ENCODE peak calls at places on chromosome 17, in six cellular contexts. One of them, this sample, is unnamed.

GRCh38 chr17:67818110-67819002 is 6.9 kb upstream of the BPTF start:
- DNase-seq in HepG2: no peak
- DNase-seq in K562: no peak
- DNase-seq in IMR-90: no peak
- DNase-seq in A549: no peak
- DNase-seq in GM12878: peak; percentile 88
- DNase-seq in this sample: no peak

GRCh38 chr17:41871789-41872188 is 6.6 kb upstream of the KLHL11 start:
- DNase-seq in HepG2: no peak
- DNase-seq in K562: no peak
- DNase-seq in IMR-90: no peak
- DNase-seq in A549: no peak
- DNase-seq in GM12878: no peak
- DNase-seq in this sample: no peak

GRCh38 chr17:50589112-50589712 is 28.7 kb downstream of the CACNA1G start:
- DNase-seq in HepG2: no peak
- DNase-seq in K562: no peak
- DNase-seq in IMR-90: peak; percentile 3
- DNase-seq in A549: no peak
- DNase-seq in GM12878: no peak
- DNase-seq in this sample: no peak

GRCh38 chr17:72362466-72363335 is 241.9 kb downstream of the SOX9 start:
- DNase-seq in HepG2: peak; percentile 85
- DNase-seq in K562: no peak
- DNase-seq in IMR-90: peak; percentile 92
- DNase-seq in A549: peak; percentile 55
- DNase-seq in GM12878: no peak
- DNase-seq in this sample: no peak

GRCh38 chr17:47292206-47292605 is 31.5 kb upstream of the EFCAB13 start:
- DNase-seq in HepG2: no peak
- DNase-seq in K562: no peak
- DNase-seq in IMR-90: no peak
- DNase-seq in A549: no peak
- DNase-seq in GM12878: no peak
- DNase-seq in this sample: no peak

GRCh38 chr17:57678393-57678792 is 66.7 kb downstream of the CCDC182 start:
- DNase-seq in HepG2: no peak
- DNase-seq in K562: no peak
- DNase-seq in IMR-90: no peak
- DNase-seq in A549: no peak
- DNase-seq in GM12878: no peak
- DNase-seq in this sample: no peak

GRCh38 chr17:45784293-45784582 is at the start of gene CRHR1:
- DNase-seq in HepG2: no peak
- DNase-seq in K562: no peak
- DNase-seq in IMR-90: no peak
- DNase-seq in A549: no peak
- DNase-seq in GM12878: no peak
- DNase-seq in this sample: no peak

GRCh38 chr17:75457047-75457654 is 716 bp downstream of the TMEM94 start:
- DNase-seq in HepG2: no peak
- DNase-seq in K562: no peak
- DNase-seq in IMR-90: peak; percentile 45
- DNase-seq in A549: peak; percentile 36
- DNase-seq in GM12878: no peak
- DNase-seq in this sample: peak; percentile 50

GRCh38 chr17:78019367-78019975 is 61.0 kb downstream of the TNRC6C start:
- DNase-seq in HepG2: peak; percentile 53
- DNase-seq in K562: no peak
- DNase-seq in IMR-90: peak; percentile 62
- DNase-seq in A549: peak; percentile 53
- DNase-seq in GM12878: peak; percentile 9
- DNase-seq in this sample: no peak

GRCh38 chr17:292016-292415 is 60.6 kb downstream of the RPH3AL start:
- DNase-seq in HepG2: no peak
- DNase-seq in K562: no peak
- DNase-seq in IMR-90: no peak
- DNase-seq in A549: no peak
- DNase-seq in GM12878: no peak
- DNase-seq in this sample: no peak

GRCh38 chr17:44002141-44002848 is 2.1 kb upstream of the NAGS start:
- DNase-seq in HepG2: peak; percentile 80
- DNase-seq in K562: no peak
- DNase-seq in IMR-90: peak; percentile 87
- DNase-seq in A549: peak; percentile 36
- DNase-seq in GM12878: no peak
- DNase-seq in this sample: no peak

GRCh38 chr17:67449885-67450755 is 73.0 kb downstream of the PITPNC1 start:
- DNase-seq in HepG2: no peak
- DNase-seq in K562: no peak
- DNase-seq in IMR-90: no peak
- DNase-seq in A549: no peak
- DNase-seq in GM12878: no peak
- DNase-seq in this sample: no peak

GRCh38 chr17:44786551-44787081 is 27.8 kb downstream of the ADAM11 start:
- DNase-seq in HepG2: no peak
- DNase-seq in K562: no peak
- DNase-seq in IMR-90: no peak
- DNase-seq in A549: no peak
- DNase-seq in GM12878: no peak
- DNase-seq in this sample: no peak

GRCh38 chr17:7313028-7313889 is 1.9 kb downstream of the GPS2 start:
- DNase-seq in HepG2: peak; percentile 45
- DNase-seq in K562: peak; percentile 30
- DNase-seq in IMR-90: peak; percentile 2
- DNase-seq in A549: peak; percentile 54
- DNase-seq in GM12878: no peak
- DNase-seq in this sample: peak; percentile 33

GRCh38 chr17:1628856-1629646 is 417 bp upstream of the SLC43A2 start:
- DNase-seq in HepG2: peak; percentile 91
- DNase-seq in K562: peak; percentile 98
- DNase-seq in IMR-90: peak; percentile 87
- DNase-seq in A549: peak; percentile 97
- DNase-seq in GM12878: no peak
- DNase-seq in this sample: peak; percentile 95

GRCh38 chr17:1626333-1626732 is 2.3 kb downstream of the SLC43A2 start:
- DNase-seq in HepG2: no peak
- DNase-seq in K562: no peak
- DNase-seq in IMR-90: no peak
- DNase-seq in A549: no peak
- DNase-seq in GM12878: no peak
- DNase-seq in this sample: no peak

GRCh38 chr17:1627987-1628855 is at the start of gene SLC43A2:
- DNase-seq in HepG2: peak; percentile 58
- DNase-seq in K562: peak; percentile 91
- DNase-seq in IMR-90: peak; percentile 70
- DNase-seq in A549: peak; percentile 88
- DNase-seq in GM12878: no peak
- DNase-seq in this sample: peak; percentile 89

GRCh38 chr17:1625507-1626080 is 3.0 kb downstream of the SLC43A2 start:
- DNase-seq in HepG2: no peak
- DNase-seq in K562: peak; percentile 19
- DNase-seq in IMR-90: no peak
- DNase-seq in A549: no peak
- DNase-seq in GM12878: no peak
- DNase-seq in this sample: no peak

DNA sequence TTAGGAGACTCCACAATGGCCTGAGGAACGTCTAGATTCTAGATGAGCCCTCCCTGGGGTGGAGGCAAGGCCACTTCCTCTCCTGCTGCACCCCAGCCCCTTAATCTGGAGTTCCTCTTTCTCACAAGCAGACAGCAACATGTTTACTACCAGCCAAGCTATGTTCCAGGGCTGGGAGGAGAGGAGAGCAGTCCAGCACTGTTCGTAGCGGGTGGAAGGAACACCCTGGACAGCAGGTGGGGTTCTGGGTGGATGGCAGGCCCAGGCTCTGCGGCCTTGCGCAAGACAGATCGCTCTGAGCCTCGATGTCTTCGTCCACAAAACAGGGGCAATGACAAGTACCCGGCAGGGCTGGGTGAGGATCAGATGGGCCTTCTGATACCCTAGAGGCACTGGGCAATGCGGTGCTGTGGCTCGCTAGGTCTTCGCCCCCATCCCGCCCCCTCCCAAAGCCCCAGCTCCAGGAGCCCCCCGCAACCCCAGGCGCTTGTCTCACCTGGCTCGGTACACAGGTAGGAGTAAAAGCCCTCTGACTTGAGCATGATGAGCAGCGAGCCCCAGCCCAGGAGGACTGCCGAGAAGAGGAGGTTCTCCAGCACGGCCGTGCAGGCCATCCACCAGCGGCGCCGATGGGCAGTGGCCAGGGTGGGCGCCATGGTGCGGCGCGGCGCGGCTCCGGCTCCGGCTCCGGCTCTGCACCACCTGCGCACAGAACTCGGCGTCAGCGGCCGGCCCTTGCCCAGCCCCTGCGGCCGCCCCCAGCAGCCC is 1.2 kb downstream of the SLC43A2 start:
- DNase-seq in HepG2: no peak
- DNase-seq in K562: peak; percentile 25
- DNase-seq in IMR-90: no peak
- DNase-seq in A549: no peak
- DNase-seq in GM12878: no peak
- DNase-seq in this sample: no peak
- TF ChIP-seq BHLHE40 in HepG2: no peak
- TF ChIP-seq BHLHE40 in K562: no peak
- TF ChIP-seq BHLHE40 in IMR-90: no peak
- TF ChIP-seq BHLHE40 in A549: no peak
- TF ChIP-seq BHLHE40 in GM12878: no peak
- TF ChIP-seq BHLHE40 in this sample: no peak

GRCh38 chr17:49257296-49257695 is 26.7 kb upstream of the PHOSPHO1 start:
- DNase-seq in HepG2: no peak
- DNase-seq in K562: no peak
- DNase-seq in IMR-90: no peak
- DNase-seq in A549: no peak
- DNase-seq in GM12878: no peak
- DNase-seq in this sample: no peak
- TF ChIP-seq BHLHE40 in HepG2: no peak
- TF ChIP-seq BHLHE40 in K562: no peak
- TF ChIP-seq BHLHE40 in IMR-90: no peak
- TF ChIP-seq BHLHE40 in A549: no peak
- TF ChIP-seq BHLHE40 in GM12878: no peak
- TF ChIP-seq BHLHE40 in this sample: no peak

DNA sequence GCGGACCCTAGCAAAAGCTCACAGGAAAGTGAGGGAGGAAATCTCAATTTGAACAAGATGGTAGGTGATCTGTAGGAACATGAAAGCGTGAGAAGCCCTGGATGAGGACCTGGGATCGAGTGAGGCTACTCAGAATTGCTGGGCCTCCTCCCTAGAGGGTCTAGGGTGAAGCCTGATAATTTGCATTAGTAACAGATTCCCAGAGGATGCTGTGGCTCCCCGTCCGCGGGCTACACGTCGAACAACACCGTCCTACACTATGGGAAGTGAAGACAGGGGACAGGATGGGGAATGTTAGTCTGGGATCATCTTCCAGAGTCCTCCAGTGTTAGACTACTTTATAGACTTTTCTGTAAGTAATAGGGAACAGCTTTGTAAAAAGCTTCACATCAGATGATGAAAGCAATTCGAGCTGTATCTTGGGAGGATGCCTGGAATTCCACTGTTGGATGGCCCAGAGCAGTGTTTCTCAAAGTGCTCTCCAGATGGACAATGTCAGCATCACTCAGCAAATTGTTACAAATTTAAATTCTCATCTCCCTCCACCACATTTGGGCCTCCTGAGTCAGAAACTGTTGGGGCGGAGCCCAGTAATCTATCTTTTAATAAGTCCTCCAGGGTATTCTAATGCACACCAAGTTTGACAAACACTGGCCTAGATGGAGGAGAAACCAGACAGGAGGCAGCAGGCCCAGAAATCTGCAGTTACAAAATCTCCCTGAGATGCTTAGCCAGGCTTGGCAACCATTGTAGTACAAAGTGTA is 6.5 kb downstream of the FNDC8 start:
- DNase-seq in HepG2: no peak
- DNase-seq in K562: no peak
- DNase-seq in IMR-90: peak; percentile 94
- DNase-seq in A549: no peak
- DNase-seq in GM12878: no peak
- DNase-seq in this sample: no peak
- TF ChIP-seq BHLHE40 in HepG2: no peak
- TF ChIP-seq BHLHE40 in K562: no peak
- TF ChIP-seq BHLHE40 in IMR-90: no peak
- TF ChIP-seq BHLHE40 in A549: no peak
- TF ChIP-seq BHLHE40 in GM12878: no peak
- TF ChIP-seq BHLHE40 in this sample: no peak

GRCh38 chr17:76490112-76490710 is 11.0 kb downstream of the RHBDF2 start:
- DNase-seq in HepG2: no peak
- DNase-seq in K562: no peak
- DNase-seq in IMR-90: no peak
- DNase-seq in A549: no peak
- DNase-seq in GM12878: no peak
- DNase-seq in this sample: no peak

GRCh38 chr17:76487451-76488192 is 13.6 kb downstream of the RHBDF2 start:
- DNase-seq in HepG2: no peak
- DNase-seq in K562: no peak
- DNase-seq in IMR-90: no peak
- DNase-seq in A549: no peak
- DNase-seq in GM12878: no peak
- DNase-seq in this sample: no peak

GRCh38 chr17:76484228-76484725 is 16.9 kb downstream of the AANAT start:
- DNase-seq in HepG2: no peak
- DNase-seq in K562: no peak
- DNase-seq in IMR-90: no peak
- DNase-seq in A549: no peak
- DNase-seq in GM12878: no peak
- DNase-seq in this sample: no peak

GRCh38 chr17:76481091-76481655 is 13.8 kb downstream of the AANAT start:
- DNase-seq in HepG2: no peak
- DNase-seq in K562: no peak
- DNase-seq in IMR-90: no peak
- DNase-seq in A549: no peak
- DNase-seq in GM12878: peak; percentile 71
- DNase-seq in this sample: no peak

DNA sequence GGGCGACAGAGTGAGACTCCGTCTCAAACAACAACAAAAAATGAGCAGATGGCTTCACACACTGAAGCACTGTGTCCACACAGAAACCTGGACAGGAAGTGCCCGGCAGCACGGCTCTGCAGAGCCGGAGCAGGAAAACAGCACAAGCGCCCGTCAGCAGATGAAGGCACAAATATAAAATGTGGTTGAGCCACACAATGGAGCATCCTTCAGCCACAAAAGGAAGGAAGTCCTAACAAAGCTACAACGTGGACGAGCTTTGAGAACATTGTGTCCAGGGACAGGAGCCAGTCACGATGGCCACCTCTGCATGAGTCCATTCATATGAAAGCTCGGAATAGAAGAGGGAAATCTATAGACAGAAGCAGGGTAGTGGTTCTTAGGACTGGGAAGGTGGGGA is 15.7 kb downstream of the RHBDF2 start:
- DNase-seq in HepG2: no peak
- DNase-seq in K562: no peak
- DNase-seq in IMR-90: no peak
- DNase-seq in A549: no peak
- DNase-seq in GM12878: no peak
- DNase-seq in this sample: no peak
- TF ChIP-seq BHLHE40 in HepG2: no peak
- TF ChIP-seq BHLHE40 in K562: no peak
- TF ChIP-seq BHLHE40 in IMR-90: no peak
- TF ChIP-seq BHLHE40 in A549: no peak
- TF ChIP-seq BHLHE40 in GM12878: no peak
- TF ChIP-seq BHLHE40 in this sample: no peak